ENCODE peak calls at places on chromosomes 12 and 14, in seven cellular contexts. R, H, F, J, G, O and D are unnamed samples.

GRCh38 chr14:62743118-62743517 is 302.1 kb downstream of the KCNH5 start:
- DNase-seq in R (no peak), H (no peak), F (no peak), J (no peak), G (no peak), O (no peak), D (no peak)

GRCh38 chr14:50233335-50234250 is 2.2 kb upstream of the SOS2 start:
- DNase-seq in R (no peak), H (no peak), F (no peak), J (no peak), G (no peak), O (no peak), D (no peak)

GRCh38 chr14:94129758-94130414 is 482 bp upstream of the IFI27L2 start:
- DNase-seq in R (no peak), H (peak), F (peak), J (peak), G (peak), O (peak), D (no peak)

GRCh38 chr12:109428038-109428629 is 49.0 kb downstream of the KCTD10 start:
- DNase-seq in R (peak), H (peak), F (peak), J (peak), G (peak), O (peak), D (no peak)

GRCh38 chr12:52522346-52523011 is 2.3 kb upstream of the KRT5 start:
- DNase-seq in R (peak), H (no peak), F (no peak), J (no peak), G (no peak), O (no peak), D (no peak)

GRCh38 chr12:79127268-79127895 is 262.8 kb downstream of the SYT1 start:
- DNase-seq in R (no peak), H (peak), F (no peak), J (no peak), G (no peak), O (no peak), D (peak)

GRCh38 chr14:76502638-76503037 is 126.7 kb downstream of the ESRRB start:
- DNase-seq in R (no peak), H (no peak), F (no peak), J (no peak), G (no peak), O (no peak), D (no peak)

GRCh38 chr12:14065094-14065493 is 83.7 kb upstream of the GRIN2B start:
- DNase-seq in R (no peak), H (no peak), F (no peak), J (no peak), G (peak), O (no peak), D (no peak)

GRCh38 chr12:127245437-127245836 is 1021.5 kb upstream of the TMEM132C start:
- DNase-seq in R (no peak), H (peak), F (no peak), J (no peak), G (no peak), O (no peak), D (no peak)

GRCh38 chr12:82655751-82656150 is 31.0 kb upstream of the TMTC2 start:
- DNase-seq in R (no peak), H (no peak), F (no peak), J (no peak), G (no peak), O (no peak), D (no peak)

GRCh38 chr12:63915105-63915830 is 70.8 kb downstream of the SRGAP1 start:
- DNase-seq in R (no peak), H (peak), F (peak), J (no peak), G (no peak), O (no peak), D (no peak)

GRCh38 chr12:100138048-100138907 is 4.4 kb downstream of the BLTP3B start:
- DNase-seq in R (no peak), H (peak), F (no peak), J (no peak), G (peak), O (no peak), D (no peak)

GRCh38 chr12:112898380-112898779 is 8.4 kb upstream of the OAS1 start:
- DNase-seq in R (no peak), H (no peak), F (no peak), J (no peak), G (no peak), O (no peak), D (no peak)

GRCh38 chr12:131552167-131552863 is 158.6 kb upstream of the SFSWAP start:
- DNase-seq in R (no peak), H (no peak), F (no peak), J (no peak), G (no peak), O (no peak), D (no peak)

GRCh38 chr12:97758102-97758501 is 295.5 kb downstream of the RMST start:
- DNase-seq in R (no peak), H (no peak), F (no peak), J (no peak), G (no peak), O (no peak), D (no peak)
- H3K4me3 ChIP-seq in R (no peak), H (no peak), F (no peak), J (no peak), G (no peak), O (peak), D (no peak)

DNA sequence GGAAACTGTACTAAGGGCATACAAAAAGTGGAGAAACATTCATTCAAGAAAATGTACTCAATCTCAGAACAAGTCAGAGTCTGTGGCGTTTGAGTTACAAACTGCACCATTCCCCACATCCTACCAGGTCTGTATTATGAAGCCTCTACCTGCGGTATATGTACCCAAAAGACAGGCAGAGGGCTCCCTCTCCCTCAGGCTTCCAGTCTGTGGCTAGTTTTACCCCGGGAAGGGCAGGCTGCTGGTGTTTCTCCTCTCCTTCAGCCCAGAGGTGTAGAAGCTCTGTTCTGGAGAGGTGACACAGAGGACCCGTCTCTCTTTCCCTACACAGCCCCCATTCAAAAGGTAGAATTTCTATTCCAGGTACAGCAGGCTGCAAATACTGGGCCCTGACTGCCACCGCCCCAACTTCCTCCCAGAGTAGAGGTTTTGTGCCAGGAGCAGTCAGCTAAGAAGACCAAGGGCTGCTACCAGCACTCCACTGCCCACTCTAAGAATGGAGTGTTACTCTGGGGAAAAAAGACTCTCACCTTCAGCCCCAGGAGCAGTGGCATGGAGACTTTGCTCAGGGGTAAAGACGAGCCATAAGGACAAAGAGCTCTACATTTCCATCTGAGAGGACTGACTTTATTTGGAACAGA is 39.4 kb downstream of the PARP11 start:
- DNase-seq in R (no peak), H (no peak), F (no peak), J (peak), G (no peak), O (no peak), D (no peak)
- TF ChIP-seq CTCF in R (no peak), H (no peak), F (no peak), J (no peak), G (no peak), O (no peak), D (no peak)

DNA sequence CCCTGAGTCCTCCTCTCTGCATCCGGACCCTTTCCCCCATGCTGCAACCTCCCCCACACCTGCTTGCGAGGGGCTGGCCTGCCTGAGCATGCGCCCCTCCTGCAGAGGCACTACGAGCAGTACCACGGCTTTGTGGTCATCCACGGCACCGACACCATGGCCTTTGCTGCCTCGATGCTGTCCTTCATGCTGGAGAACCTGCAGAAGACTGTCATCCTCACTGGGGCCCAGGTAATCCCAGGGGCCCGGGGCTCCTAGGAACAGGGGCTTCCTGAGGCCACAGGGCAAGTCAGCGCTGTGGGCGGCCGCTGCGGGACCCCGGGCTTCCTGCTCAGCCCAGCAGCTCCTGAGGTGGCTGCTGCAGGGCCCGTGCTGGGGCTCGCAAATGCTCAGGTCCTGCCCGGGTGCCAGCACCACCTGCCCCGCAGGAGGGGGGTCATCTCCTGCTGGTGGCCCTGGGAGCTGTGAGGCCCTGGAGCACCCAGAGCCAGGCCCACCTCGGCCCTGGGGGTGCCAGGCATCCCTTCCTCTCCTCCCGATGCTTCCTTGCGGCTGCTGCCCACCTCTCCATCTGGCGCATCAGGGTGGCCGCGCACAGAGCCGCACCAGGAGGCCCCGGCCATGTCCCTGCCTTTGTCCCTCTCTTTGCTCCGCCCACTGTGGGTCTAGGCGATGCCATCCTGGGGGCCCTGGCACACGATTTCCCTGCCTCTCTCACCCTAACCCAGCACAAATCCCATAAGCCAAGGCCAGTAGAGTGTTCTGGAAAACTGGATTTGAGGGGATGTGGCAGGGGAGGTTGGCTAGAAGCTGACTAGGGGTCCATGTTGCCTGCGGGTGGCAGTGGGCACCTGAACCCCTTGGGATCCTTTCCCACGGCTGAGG is 10.2 kb downstream of the ASPG start:
- DNase-seq in R (peak), H (no peak), F (no peak), J (no peak), G (no peak), O (peak), D (no peak)
- H3K4me3 ChIP-seq in R (no peak), H (no peak), F (no peak), J (no peak), G (no peak), O (no peak), D (no peak)

DNA sequence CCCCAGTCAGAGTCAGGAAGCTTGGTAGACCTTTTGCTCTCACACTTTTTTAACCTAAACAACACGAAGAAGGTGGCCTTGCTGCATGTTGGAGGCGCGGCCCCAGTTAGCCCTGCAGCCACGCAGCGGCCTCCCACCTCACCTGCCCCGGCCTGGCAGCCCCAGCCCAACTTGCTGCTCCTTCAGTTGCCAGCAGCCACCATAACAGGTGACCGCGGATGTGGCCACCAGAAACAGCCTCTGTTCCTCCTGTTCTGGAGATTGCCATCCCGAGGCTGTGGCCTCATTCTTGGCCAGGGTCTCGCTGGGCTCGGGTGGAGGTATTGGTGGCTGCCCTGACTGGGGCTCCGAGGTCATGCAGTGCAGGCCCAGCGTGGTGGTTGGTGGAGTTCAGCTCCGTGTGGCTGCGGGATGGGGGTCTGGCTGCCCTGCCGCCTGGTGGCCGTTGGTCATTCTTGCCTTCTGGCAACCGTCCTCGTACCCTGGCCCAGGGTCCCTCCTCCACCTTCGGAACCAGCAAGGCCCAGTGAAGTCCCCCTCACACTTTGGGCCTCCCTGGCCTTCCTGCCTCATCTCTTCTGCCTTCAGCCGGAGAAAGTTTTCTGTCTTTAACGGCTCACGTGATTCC is 20.7 kb upstream of the TEX22 start:
- DNase-seq in R (peak), H (no peak), F (no peak), J (no peak), G (no peak), O (no peak), D (no peak)
- TF ChIP-seq CTCF in R (no peak), H (no peak), F (no peak), J (peak), G (no peak), O (no peak), D (no peak)

DNA sequence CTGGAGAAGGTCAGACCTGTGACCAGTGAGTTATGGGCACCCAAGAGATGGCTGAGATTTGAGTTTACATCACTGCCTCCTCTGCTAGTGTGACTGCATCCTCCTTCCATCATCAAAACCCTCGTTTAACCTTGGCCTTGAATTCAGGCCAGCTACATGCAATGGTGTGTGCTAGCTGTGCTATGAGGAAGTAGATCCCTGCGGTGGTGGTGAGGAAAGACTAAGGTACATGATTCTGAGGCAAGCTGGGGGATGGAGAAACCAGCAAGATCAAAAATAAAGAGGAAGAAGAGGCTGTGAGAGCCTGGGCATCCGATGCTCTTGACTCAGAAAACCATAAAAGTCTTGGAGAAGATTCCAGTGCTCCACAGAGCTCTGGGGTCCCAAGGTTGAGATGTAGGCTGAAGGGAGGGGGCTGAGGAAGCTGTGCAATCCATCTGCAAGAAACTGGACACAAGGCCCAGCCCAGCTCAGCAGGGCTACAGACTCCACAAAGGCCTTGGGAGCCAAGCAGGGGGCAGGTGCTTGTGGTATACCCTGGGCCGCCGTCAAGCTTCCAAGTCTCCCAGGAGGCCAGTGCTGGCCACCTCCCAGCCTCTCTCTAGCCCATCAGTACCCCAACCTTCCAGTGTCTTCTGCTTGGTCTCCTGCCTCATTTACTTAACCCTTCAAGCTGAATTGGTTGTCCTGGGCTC is 774.8 kb downstream of the VRK1 start:
- DNase-seq in R (no peak), H (no peak), F (no peak), J (no peak), G (no peak), O (no peak), D (no peak)
- H3K4me3 ChIP-seq in R (no peak), H (no peak), F (no peak), J (no peak), G (no peak), O (no peak), D (no peak)

GRCh38 chr12:92602930-92603623 is 99.7 kb upstream of the PLEKHG7 start:
- DNase-seq in R (no peak), H (peak), F (no peak), J (no peak), G (no peak), O (no peak), D (no peak)

GRCh38 chr12:92604786-92605185 is 98.0 kb upstream of the PLEKHG7 start:
- DNase-seq in R (no peak), H (no peak), F (no peak), J (no peak), G (no peak), O (no peak), D (no peak)

GRCh38 chr12:92602476-92602875 is 100.3 kb upstream of the PLEKHG7 start:
- DNase-seq in R (no peak), H (peak), F (no peak), J (no peak), G (no peak), O (no peak), D (peak)

GRCh38 chr12:92605621-92606170 is 97.1 kb upstream of the PLEKHG7 start:
- DNase-seq in R (no peak), H (peak), F (no peak), J (no peak), G (no peak), O (no peak), D (no peak)

GRCh38 chr12:92603741-92604432 is 98.9 kb upstream of the PLEKHG7 start:
- DNase-seq in R (no peak), H (peak), F (no peak), J (no peak), G (no peak), O (no peak), D (no peak)
- TF ChIP-seq CTCF in R (no peak), H (no peak), F (peak), J (no peak), G (peak), O (no peak), D (no peak)